ENCODE peak calls at places on chromosome 14, in four cellular contexts. J is heart right ventricle; S is thyroid gland; R is CD8-positive, alpha-beta memory T cell. B is an unnamed sample. For H3K27me3, the result is how much of the 10 kb centered on the place peaks cover.

GRCh38 chr14:24189460-24189859 is 844 bp upstream of the IPO4 start:
- DNase-seq in S (no peak), R (no peak), J (no peak), B (no peak)

GRCh38 chr14:35402323-35403084 is 2.0 kb downstream of the NFKBIA start:
- DNase-seq in J (no peak), R (peak), S (no peak), B (peak)

GRCh38 chr14:101950516-101951215 is 13.7 kb upstream of the DYNC1H1 start:
- DNase-seq in J (no peak), R (no peak), S (no peak), B (no peak)

GRCh38 chr14:88233915-88234314 is 89.2 kb downstream of the KCNK10 start:
- DNase-seq in R (no peak), S (no peak), J (no peak), B (no peak)

GRCh38 chr14:52443506-52443905 is 108.8 kb downstream of the TXNDC16 start:
- DNase-seq in R (no peak), J (no peak), S (no peak), B (no peak)

GRCh38 chr14:103284574-103285467 is 49.2 kb upstream of the EIF5 start:
- DNase-seq in J (no peak), S (no peak), R (no peak), B (no peak)

GRCh38 chr14:22303589-22304195 is 285.3 kb downstream of the DAD1 start:
- DNase-seq in S (no peak), J (no peak), R (no peak), B (no peak)

GRCh38 chr14:67411820-67412421 is at the start of gene PLEK2:
- DNase-seq in J (no peak), R (peak), S (peak), B (peak)

GRCh38 chr14:100696590-100696989 is 30.1 kb upstream of the DLK1 start:
- DNase-seq in J (peak), R (no peak), S (peak), B (no peak)

GRCh38 chr14:93537962-93538361 is 107.2 kb downstream of the UNC79 start:
- DNase-seq in J (no peak), R (no peak), S (no peak), B (no peak)

GRCh38 chr14:37992489-37992888 is 215.2 kb upstream of the SSTR1 start:
- DNase-seq in S (no peak), R (no peak), J (no peak), B (no peak)

GRCh38 chr14:23569443-23570151 is 2.0 kb upstream of the AP1G2 start:
- DNase-seq in R (no peak), J (no peak), S (no peak), B (no peak)

GRCh38 chr14:72732022-72732780 is 161.7 kb downstream of the DPF3 start:
- DNase-seq in S (no peak), R (no peak), J (no peak), B (no peak)

GRCh38 chr14:24367506-24368214 is at the start of gene NFATC4:
- DNase-seq in J (peak), S (peak), R (no peak), B (peak)

GRCh38 chr14:50821471-50822464 is 9.2 kb downstream of the NIN start:
- DNase-seq in J (no peak), S (no peak), R (peak), B (peak)

GRCh38 chr14:77580477-77580876 is 36.0 kb downstream of the SPTLC2 start:
- DNase-seq in S (peak), R (no peak), J (no peak), B (no peak)

GRCh38 chr14:57061009-57061711 is 207.5 kb downstream of the EXOC5 start:
- DNase-seq in S (no peak), J (no peak), R (no peak), B (no peak)

GRCh38 chr14:85296466-85297210 is 233.3 kb upstream of the FLRT2 start:
- DNase-seq in J (no peak), R (no peak), S (no peak), B (no peak)

GRCh38 chr14:76772300-76773187 is 11.3 kb downstream of the VASH1 start:
- DNase-seq in R (no peak), J (peak), S (no peak), B (peak)

GRCh38 chr14:105281354-105282097 is 19.3 kb downstream of the BRF1 start:
- DNase-seq in R (no peak), S (peak), J (no peak), B (no peak)

GRCh38 chr14:36207500-36207899 is 31.0 kb upstream of the PTCSC3 start:
- DNase-seq in J (no peak), S (no peak), R (no peak), B (no peak)

GRCh38 chr14:32010561-32011188 is 66.4 kb upstream of the ARHGAP5 start:
- DNase-seq in J (no peak), S (no peak), R (no peak), B (no peak)

GRCh38 chr14:80390911-80391310 is 179.6 kb upstream of the DIO2 start:
- DNase-seq in R (no peak), S (no peak), J (no peak), B (no peak)

GRCh38 chr14:103818870-103819269 is 28.5 kb downstream of the PPP1R13B start:
- DNase-seq in J (no peak), R (no peak), S (no peak), B (no peak)

GRCh38 chr14:99138999-99139865 is 132.8 kb downstream of the BCL11B start:
- DNase-seq in S (no peak), R (no peak), J (no peak), B (no peak)
- H3K27me3 ChIP-seq in S (under half), R (under half), J (under half), B (under half)

DNA sequence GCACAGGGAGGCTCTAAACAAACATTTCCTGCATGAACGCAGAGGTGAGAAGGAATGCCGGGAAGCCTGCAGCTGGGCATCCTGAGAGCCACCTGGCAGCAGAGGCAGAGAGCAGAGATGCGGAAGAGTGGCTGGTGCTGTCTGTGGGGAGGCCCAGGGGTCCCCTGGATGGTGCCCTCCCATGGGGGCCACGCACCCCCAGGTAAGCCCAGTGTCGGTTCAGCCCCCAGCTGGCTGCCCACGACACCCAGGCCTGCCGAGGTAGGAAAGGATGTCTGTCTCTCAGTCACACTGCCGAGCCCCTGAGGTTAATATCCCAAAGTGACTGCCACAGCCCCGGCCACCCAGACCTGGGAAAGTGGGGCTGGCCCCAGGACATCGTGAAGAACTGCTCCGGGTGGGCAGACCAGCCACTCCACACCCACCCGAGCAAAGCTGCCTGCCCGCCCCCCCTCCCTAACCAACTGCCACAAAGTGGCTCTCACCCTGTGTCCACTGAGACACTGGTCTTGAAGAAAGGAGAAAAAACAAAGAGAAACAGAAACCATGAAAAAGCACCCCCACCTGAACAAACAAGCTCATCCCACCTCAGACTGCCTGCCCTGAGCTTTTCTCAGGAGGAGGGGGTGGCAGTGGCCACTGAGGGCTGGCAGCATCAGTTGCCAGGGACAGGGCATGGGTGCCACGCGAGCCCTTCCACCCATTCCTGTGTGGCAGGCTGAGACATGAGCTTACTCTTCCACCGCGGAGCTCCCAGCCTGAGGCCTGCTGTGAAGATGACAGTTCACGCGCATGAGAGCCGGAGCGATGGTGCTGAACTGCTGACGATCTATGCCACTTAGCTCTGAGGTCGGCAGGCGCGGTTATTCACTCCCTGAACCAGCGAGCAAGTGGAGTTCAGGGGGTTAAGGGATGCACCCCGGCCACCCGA is 40.8 kb downstream of the CCDC88C start:
- DNase-seq in R (no peak), S (no peak), J (no peak), B (no peak)
- H3K27me3 ChIP-seq in R (under half), S (under half), J (under half), B (under half)

GRCh38 chr14:69848156-69848555 is 31.1 kb upstream of the SMOC1 start:
- DNase-seq in J (no peak), R (no peak), S (no peak), B (no peak)
- H3K27me3 ChIP-seq in J (under half), R (under half), S (under half), B (under half)

GRCh38 chr14:81440041-81440440 is 39.9 kb upstream of the STON2 start:
- DNase-seq in J (no peak), S (no peak), R (no peak), B (no peak)
- H3K27me3 ChIP-seq in J (half or more), S (under half), R (under half), B (under half)

GRCh38 chr14:91372680-91373495 is 44.7 kb downstream of the CCDC88C start:
- DNase-seq in R (peak), J (no peak), S (no peak), B (peak)
- H3K27me3 ChIP-seq in R (under half), J (under half), S (under half), B (under half)

DNA sequence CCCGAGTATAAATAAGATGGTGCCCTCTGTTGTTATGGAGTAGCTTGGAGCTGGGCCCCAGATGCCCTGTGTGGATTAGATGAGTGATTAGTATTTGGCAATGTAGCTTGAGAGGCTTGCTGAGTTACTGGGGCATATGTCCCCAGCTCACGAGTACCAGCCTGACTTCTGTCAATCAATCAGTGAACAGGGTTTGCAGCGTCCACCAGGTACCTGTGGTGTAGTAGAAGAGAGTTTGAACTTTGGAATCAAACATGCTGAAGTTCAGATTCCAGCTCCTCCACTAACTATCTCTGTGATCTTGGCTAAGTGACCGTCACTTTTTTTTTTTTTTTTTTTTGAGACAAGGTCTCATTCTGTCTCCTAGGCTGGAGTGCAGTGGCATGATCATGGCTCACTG is 11.6 kb upstream of the TCL1B start:
- DNase-seq in R (no peak), J (no peak), S (no peak), B (no peak)
- H3K27me3 ChIP-seq in R (under half), J (under half), S (under half), B (under half)